ENCODE peak calls at places on chromosomes 2 and 18, in six cellular contexts. One of them, this sample, is unnamed.
A peak's percentile ranks its signal among the peaks of the same experiment; 100 is the strongest.

GRCh38 chr2:97675714-97676113 is 6.2 kb downstream of the C2orf92 start:
- DNase-seq in tibial nerve: no peak
- DNase-seq in GM23338: no peak
- DNase-seq in fibroblast of the aortic adventitia: no peak
- DNase-seq in fibroblast of lung: no peak
- DNase-seq in AG04449: no peak
- DNase-seq in this sample: no peak

GRCh38 chr2:101047774-101048173 is 45.7 kb downstream of the RPL31 start:
- DNase-seq in fibroblast of the aortic adventitia: peak; percentile 78
- DNase-seq in tibial nerve: no peak
- DNase-seq in AG04449: no peak
- DNase-seq in GM23338: no peak
- DNase-seq in fibroblast of lung: no peak
- DNase-seq in this sample: no peak

GRCh38 chr2:196500686-196501431 is 138.7 kb upstream of the CCDC150 start:
- DNase-seq in fibroblast of the aortic adventitia: no peak
- DNase-seq in tibial nerve: no peak
- DNase-seq in GM23338: peak; percentile 4
- DNase-seq in fibroblast of lung: peak; percentile 61
- DNase-seq in AG04449: no peak
- DNase-seq in this sample: peak; percentile 26

GRCh38 chr2:201959626-201960025 is 74.0 kb upstream of the FZD7 start:
- DNase-seq in AG04449: no peak
- DNase-seq in tibial nerve: no peak
- DNase-seq in GM23338: no peak
- DNase-seq in fibroblast of the aortic adventitia: peak; percentile 19
- DNase-seq in fibroblast of lung: peak; percentile 73
- DNase-seq in this sample: peak; percentile 33

GRCh38 chr2:163774862-163775261 is 39.1 kb upstream of the FIGN start:
- DNase-seq in tibial nerve: no peak
- DNase-seq in GM23338: no peak
- DNase-seq in AG04449: peak; percentile 72
- DNase-seq in fibroblast of lung: peak; percentile 97
- DNase-seq in fibroblast of the aortic adventitia: peak; percentile 91
- DNase-seq in this sample: peak; percentile 86

GRCh38 chr2:26585100-26585499 is 56.1 kb downstream of the CIB4 start:
- DNase-seq in fibroblast of lung: no peak
- DNase-seq in fibroblast of the aortic adventitia: no peak
- DNase-seq in tibial nerve: no peak
- DNase-seq in AG04449: no peak
- DNase-seq in GM23338: no peak
- DNase-seq in this sample: no peak

GRCh38 chr2:96537066-96537733 is 648 bp downstream of the ARID5A start:
- DNase-seq in fibroblast of lung: peak; percentile 60
- DNase-seq in GM23338: peak; percentile 62
- DNase-seq in AG04449: no peak
- DNase-seq in fibroblast of the aortic adventitia: peak; percentile 42
- DNase-seq in tibial nerve: peak; percentile 55
- DNase-seq in this sample: peak; percentile 66

GRCh38 chr2:117760916-117761315 is 53.6 kb upstream of the DDX18 start:
- DNase-seq in GM23338: no peak
- DNase-seq in tibial nerve: no peak
- DNase-seq in AG04449: no peak
- DNase-seq in fibroblast of lung: no peak
- DNase-seq in fibroblast of the aortic adventitia: no peak
- DNase-seq in this sample: no peak

GRCh38 chr2:150742094-150742493 is 254.6 kb upstream of the RND3 start:
- DNase-seq in tibial nerve: no peak
- DNase-seq in fibroblast of lung: no peak
- DNase-seq in AG04449: no peak
- DNase-seq in GM23338: no peak
- DNase-seq in fibroblast of the aortic adventitia: no peak
- DNase-seq in this sample: no peak

GRCh38 chr2:42030829-42031228 is 17.0 kb upstream of the PKDCC start:
- DNase-seq in tibial nerve: no peak
- DNase-seq in fibroblast of the aortic adventitia: no peak
- DNase-seq in fibroblast of lung: no peak
- DNase-seq in GM23338: no peak
- DNase-seq in AG04449: no peak
- DNase-seq in this sample: no peak

GRCh38 chr2:219451626-219452360 is 17.1 kb downstream of the SPEG start:
- DNase-seq in fibroblast of the aortic adventitia: peak; percentile 26
- DNase-seq in tibial nerve: no peak
- DNase-seq in AG04449: no peak
- DNase-seq in fibroblast of lung: peak; percentile 69
- DNase-seq in GM23338: no peak
- DNase-seq in this sample: peak; percentile 46

GRCh38 chr18:77650799-77651385 is 401.2 kb downstream of the GALR1 start:
- DNase-seq in tibial nerve: peak; percentile 60
- DNase-seq in fibroblast of the aortic adventitia: peak; percentile 17
- DNase-seq in fibroblast of lung: peak; percentile 7
- DNase-seq in AG04449: no peak
- DNase-seq in GM23338: peak; percentile 82
- DNase-seq in this sample: peak; percentile 36

GRCh38 chr2:232418466-232419244 is 12.0 kb downstream of the ALPG start:
- DNase-seq in tibial nerve: no peak
- DNase-seq in GM23338: peak; percentile 70
- DNase-seq in fibroblast of the aortic adventitia: peak; percentile 11
- DNase-seq in fibroblast of lung: peak; percentile 51
- DNase-seq in AG04449: no peak
- DNase-seq in this sample: no peak

GRCh38 chr2:232421189-232421785 is 14.6 kb downstream of the ALPG start:
- DNase-seq in fibroblast of the aortic adventitia: no peak
- DNase-seq in fibroblast of lung: no peak
- DNase-seq in GM23338: peak; percentile 75
- DNase-seq in AG04449: no peak
- DNase-seq in tibial nerve: no peak
- DNase-seq in this sample: no peak

GRCh38 chr2:232420463-232421188 is 14.0 kb downstream of the ALPG start:
- DNase-seq in AG04449: no peak
- DNase-seq in fibroblast of lung: peak; percentile 11
- DNase-seq in tibial nerve: no peak
- DNase-seq in GM23338: peak; percentile 77
- DNase-seq in fibroblast of the aortic adventitia: no peak
- DNase-seq in this sample: no peak

GRCh38 chr2:232419245-232420072 is 12.8 kb downstream of the ALPG start:
- DNase-seq in tibial nerve: no peak
- DNase-seq in AG04449: no peak
- DNase-seq in fibroblast of lung: no peak
- DNase-seq in GM23338: peak; percentile 74
- DNase-seq in fibroblast of the aortic adventitia: no peak
- DNase-seq in this sample: no peak

GRCh38 chr2:232420073-232420454 is 13.4 kb downstream of the ALPG start:
- DNase-seq in fibroblast of lung: no peak
- DNase-seq in fibroblast of the aortic adventitia: no peak
- DNase-seq in GM23338: peak; percentile 61
- DNase-seq in tibial nerve: no peak
- DNase-seq in AG04449: no peak
- DNase-seq in this sample: no peak
- H3K4me3 ChIP-seq in fibroblast of lung: no peak overlapping the region
- H3K4me3 ChIP-seq in fibroblast of the aortic adventitia: no peak overlapping the region
- H3K4me3 ChIP-seq in GM23338: peak overlapping the region; percentile 91
- H3K4me3 ChIP-seq in tibial nerve: no peak overlapping the region
- H3K4me3 ChIP-seq in AG04449: no peak overlapping the region
- H3K4me3 ChIP-seq in this sample: no peak overlapping the region

DNA sequence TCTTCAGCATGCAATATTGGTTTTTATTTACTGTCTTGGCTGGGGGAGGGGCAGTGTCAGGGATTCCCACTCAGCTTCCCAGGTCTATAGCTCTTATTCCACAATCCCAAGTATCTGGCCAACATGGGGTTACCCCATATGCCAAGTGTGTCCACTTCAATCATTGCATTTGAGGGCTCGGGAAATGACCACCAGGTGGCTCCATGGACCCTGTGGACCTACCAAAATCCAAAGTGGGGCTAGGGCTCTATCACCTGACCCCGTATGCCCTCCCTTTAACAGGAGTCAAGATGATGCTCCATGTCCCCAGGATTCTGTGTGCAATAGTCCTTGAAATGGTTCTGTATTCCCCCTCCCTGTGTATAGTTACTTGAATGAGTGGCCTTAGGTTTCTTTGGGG is 12.1 kb upstream of the TRAF3IP1 start:
- DNase-seq in fibroblast of lung: no peak
- DNase-seq in tibial nerve: no peak
- DNase-seq in AG04449: no peak
- DNase-seq in GM23338: peak; percentile 69
- DNase-seq in fibroblast of the aortic adventitia: no peak
- DNase-seq in this sample: no peak
- TF ChIP-seq CTCF in fibroblast of lung: no peak
- TF ChIP-seq CTCF in tibial nerve: no peak
- TF ChIP-seq CTCF in AG04449: no peak
- TF ChIP-seq CTCF in GM23338: peak; percentile 72
- TF ChIP-seq CTCF in fibroblast of the aortic adventitia: peak; percentile 19
- TF ChIP-seq CTCF in this sample: peak; percentile 41

DNA sequence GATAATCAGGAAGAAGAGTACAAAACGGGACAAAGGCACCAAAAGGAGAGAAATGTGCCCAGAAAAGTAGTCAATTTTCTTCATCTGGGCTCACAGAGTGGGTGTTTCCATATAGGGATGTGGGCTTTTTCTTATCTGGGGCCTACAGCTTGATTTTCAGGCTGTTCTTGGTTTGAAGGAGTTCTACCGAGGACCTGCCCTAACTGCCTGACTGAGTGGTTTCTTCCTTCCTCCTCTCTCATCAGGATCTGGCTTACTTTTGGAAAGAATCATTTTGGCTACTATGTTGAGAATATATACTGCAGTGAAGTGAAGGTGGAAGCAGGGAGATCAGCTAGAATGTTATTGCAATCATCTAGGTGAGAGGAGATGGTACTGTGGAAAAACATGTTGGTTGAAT is 316.7 kb downstream of the LRP1B start:
- DNase-seq in tibial nerve: no peak
- DNase-seq in AG04449: no peak
- DNase-seq in fibroblast of the aortic adventitia: no peak
- DNase-seq in GM23338: no peak
- DNase-seq in fibroblast of lung: no peak
- DNase-seq in this sample: no peak
- H3K4me3 ChIP-seq in tibial nerve: no peak overlapping the region
- H3K4me3 ChIP-seq in AG04449: no peak overlapping the region
- H3K4me3 ChIP-seq in fibroblast of the aortic adventitia: no peak overlapping the region
- H3K4me3 ChIP-seq in GM23338: no peak overlapping the region
- H3K4me3 ChIP-seq in fibroblast of lung: no peak overlapping the region
- H3K4me3 ChIP-seq in this sample: no peak overlapping the region

GRCh38 chr2:174659069-174659900 is 61.7 kb upstream of the WIPF1 start:
- DNase-seq in fibroblast of lung: no peak
- DNase-seq in tibial nerve: no peak
- DNase-seq in fibroblast of the aortic adventitia: no peak
- DNase-seq in AG04449: no peak
- DNase-seq in GM23338: no peak
- DNase-seq in this sample: no peak

GRCh38 chr2:174656035-174656434 is 58.4 kb upstream of the WIPF1 start:
- DNase-seq in tibial nerve: no peak
- DNase-seq in AG04449: no peak
- DNase-seq in fibroblast of the aortic adventitia: no peak
- DNase-seq in fibroblast of lung: no peak
- DNase-seq in GM23338: no peak
- DNase-seq in this sample: no peak

GRCh38 chr2:174656671-174657171 is 59.1 kb upstream of the WIPF1 start:
- DNase-seq in GM23338: no peak
- DNase-seq in fibroblast of lung: no peak
- DNase-seq in fibroblast of the aortic adventitia: no peak
- DNase-seq in tibial nerve: no peak
- DNase-seq in AG04449: no peak
- DNase-seq in this sample: no peak

GRCh38 chr2:174648896-174649295 is 51.3 kb upstream of the WIPF1 start:
- DNase-seq in GM23338: no peak
- DNase-seq in AG04449: no peak
- DNase-seq in fibroblast of lung: no peak
- DNase-seq in tibial nerve: no peak
- DNase-seq in fibroblast of the aortic adventitia: no peak
- DNase-seq in this sample: no peak

GRCh38 chr2:174654429-174654941 is 56.9 kb upstream of the WIPF1 start:
- DNase-seq in fibroblast of the aortic adventitia: peak; percentile 62
- DNase-seq in AG04449: no peak
- DNase-seq in GM23338: no peak
- DNase-seq in tibial nerve: no peak
- DNase-seq in fibroblast of lung: peak; percentile 61
- DNase-seq in this sample: peak; percentile 41
- TF ChIP-seq CTCF in fibroblast of the aortic adventitia: no peak
- TF ChIP-seq CTCF in AG04449: no peak
- TF ChIP-seq CTCF in GM23338: no peak
- TF ChIP-seq CTCF in tibial nerve: no peak
- TF ChIP-seq CTCF in fibroblast of lung: no peak
- TF ChIP-seq CTCF in this sample: no peak

GRCh38 chr2:70553584-70554337 is at the start of gene TGFA:
- DNase-seq in GM23338: peak; percentile 81
- DNase-seq in AG04449: no peak
- DNase-seq in tibial nerve: peak; percentile 15
- DNase-seq in fibroblast of the aortic adventitia: no peak
- DNase-seq in fibroblast of lung: peak; percentile 34
- DNase-seq in this sample: peak; percentile 10

GRCh38 chr2:70551156-70551555 is 2.5 kb downstream of the TGFA start:
- DNase-seq in GM23338: no peak
- DNase-seq in tibial nerve: no peak
- DNase-seq in fibroblast of the aortic adventitia: no peak
- DNase-seq in AG04449: no peak
- DNase-seq in fibroblast of lung: no peak
- DNase-seq in this sample: no peak

GRCh38 chr2:70552501-70553333 is 909 bp downstream of the TGFA start:
- DNase-seq in fibroblast of lung: no peak
- DNase-seq in tibial nerve: no peak
- DNase-seq in GM23338: peak; percentile 52
- DNase-seq in fibroblast of the aortic adventitia: no peak
- DNase-seq in AG04449: no peak
- DNase-seq in this sample: no peak

GRCh38 chr2:70554338-70554892 is 789 bp upstream of the TGFA start:
- DNase-seq in AG04449: no peak
- DNase-seq in tibial nerve: no peak
- DNase-seq in fibroblast of the aortic adventitia: no peak
- DNase-seq in GM23338: peak; percentile 91
- DNase-seq in fibroblast of lung: no peak
- DNase-seq in this sample: no peak

DNA sequence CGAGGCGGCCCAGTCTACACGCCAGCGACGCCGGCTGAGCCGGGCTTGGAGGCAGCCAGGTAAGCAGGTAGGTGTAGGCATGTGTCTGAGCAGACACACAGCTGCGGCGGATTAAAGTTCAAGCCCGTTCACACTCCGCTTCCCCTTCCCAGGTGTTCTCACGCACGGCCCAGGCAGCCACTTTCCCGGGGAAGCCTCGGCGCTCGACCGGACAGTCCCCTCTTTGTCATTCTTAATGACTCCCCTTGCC is 367 bp downstream of the TGFA start:
- DNase-seq in tibial nerve: no peak
- DNase-seq in AG04449: no peak
- DNase-seq in fibroblast of lung: no peak
- DNase-seq in fibroblast of the aortic adventitia: no peak
- DNase-seq in GM23338: peak; percentile 75
- DNase-seq in this sample: no peak
- H3K4me3 ChIP-seq in tibial nerve: peak overlapping the region; percentile 78
- H3K4me3 ChIP-seq in AG04449: peak overlapping the region; percentile 55
- H3K4me3 ChIP-seq in fibroblast of lung: peak overlapping the region; percentile 36
- H3K4me3 ChIP-seq in fibroblast of the aortic adventitia: peak overlapping the region; percentile 64
- H3K4me3 ChIP-seq in GM23338: peak overlapping the region; percentile 94
- H3K4me3 ChIP-seq in this sample: peak overlapping the region; percentile 33

GRCh38 chr2:28454016-28454930 is 41.6 kb upstream of the PLB1 start:
- DNase-seq in fibroblast of the aortic adventitia: no peak
- DNase-seq in AG04449: peak; percentile 12
- DNase-seq in fibroblast of lung: peak; percentile 22
- DNase-seq in tibial nerve: no peak
- DNase-seq in GM23338: no peak
- DNase-seq in this sample: no peak
- TF ChIP-seq CTCF in fibroblast of the aortic adventitia: no peak
- TF ChIP-seq CTCF in AG04449: no peak
- TF ChIP-seq CTCF in fibroblast of lung: no peak
- TF ChIP-seq CTCF in tibial nerve: no peak
- TF ChIP-seq CTCF in GM23338: no peak
- TF ChIP-seq CTCF in this sample: no peak

GRCh38 chr2:121520641-121520994 is 10.1 kb upstream of the RNU4ATAC start:
- DNase-seq in tibial nerve: no peak
- DNase-seq in fibroblast of the aortic adventitia: no peak
- DNase-seq in fibroblast of lung: no peak
- DNase-seq in AG04449: no peak
- DNase-seq in GM23338: no peak
- DNase-seq in this sample: no peak
- H3K4me3 ChIP-seq in tibial nerve: no peak overlapping the region
- H3K4me3 ChIP-seq in fibroblast of the aortic adventitia: no peak overlapping the region
- H3K4me3 ChIP-seq in fibroblast of lung: no peak overlapping the region
- H3K4me3 ChIP-seq in AG04449: no peak overlapping the region
- H3K4me3 ChIP-seq in GM23338: no peak overlapping the region
- H3K4me3 ChIP-seq in this sample: no peak overlapping the region

This sample was measured in astrocyte of the spinal cord.